ENCODE peak calls at places on chromosomes 12 and 14, in five cellular contexts. D, H, B, W and P are unnamed samples.

GRCh38 chr14:61109288-61109687 is 128.2 kb downstream of the SLC38A6 start:
- DNase-seq in H (no peak), D (no peak), B (no peak), W (no peak), P (no peak)

GRCh38 chr14:37591941-37592287 is 3.1 kb downstream of the FOXA1 start:
- DNase-seq in H (no peak), W (no peak), B (no peak), D (no peak), P (no peak)

GRCh38 chr14:104216457-104216856 is 78.1 kb downstream of the KIF26A start:
- DNase-seq in B (no peak), H (no peak), W (no peak), D (no peak), P (no peak)

GRCh38 chr12:107580750-107581529 is 104.7 kb upstream of the PWP1 start:
- DNase-seq in B (no peak), H (no peak), D (no peak), W (no peak), P (no peak)

GRCh38 chr14:34081126-34081575 is 130.3 kb upstream of the EGLN3 start:
- DNase-seq in W (no peak), B (peak), H (peak), D (no peak), P (no peak)

GRCh38 chr12:132904718-132905328 is 17.4 kb upstream of the CHFR start:
- DNase-seq in H (peak), B (peak), W (peak), D (peak), P (no peak)

GRCh38 chr12:130147875-130148596 is 14.2 kb upstream of the FZD10 start:
- DNase-seq in W (no peak), D (no peak), B (no peak), H (no peak), P (no peak)

GRCh38 chr12:48569946-48570345 is at the start of gene LALBA:
- DNase-seq in B (no peak), W (no peak), H (no peak), D (no peak), P (no peak)

GRCh38 chr14:98736701-98737338 is 535.2 kb downstream of the BCL11B start:
- DNase-seq in B (no peak), D (no peak), W (no peak), H (no peak), P (no peak)

GRCh38 chr12:92064420-92064819 is 81.2 kb downstream of the BTG1 start:
- DNase-seq in D (no peak), H (no peak), B (no peak), W (no peak), P (no peak)

GRCh38 chr12:131621701-131622421 is 89.0 kb upstream of the SFSWAP start:
- DNase-seq in H (no peak), B (no peak), W (no peak), D (no peak), P (no peak)

GRCh38 chr14:72692678-72693077 is 201.2 kb downstream of the DPF3 start:
- DNase-seq in B (peak), W (no peak), D (no peak), H (no peak), P (no peak)

GRCh38 chr14:103155013-103155412 is 31.8 kb downstream of the TNFAIP2 start:
- DNase-seq in B (no peak), W (no peak), D (no peak), H (peak), P (peak)

GRCh38 chr14:89241265-89241664 is 175.8 kb downstream of the FOXN3 start:
- DNase-seq in H (no peak), W (no peak), D (no peak), B (no peak), P (no peak)

GRCh38 chr12:54926246-54926645 is 58.3 kb downstream of the TESPA1 start:
- DNase-seq in W (no peak), D (no peak), H (no peak), B (no peak), P (no peak)

GRCh38 chr12:29088611-29089219 is 60.4 kb upstream of the FAR2 start:
- DNase-seq in D (no peak), B (peak), H (peak), W (peak), P (peak)

GRCh38 chr12:88017964-88018363 is 11.2 kb downstream of the C12orf50 start:
- DNase-seq in H (no peak), B (no peak), D (no peak), W (no peak), P (no peak)

GRCh38 chr12:121189061-121189886 is 20.7 kb upstream of the P2RX4 start:
- DNase-seq in D (no peak), W (peak), B (no peak), H (no peak), P (no peak)

GRCh38 chr12:98227162-98227561 is 288.2 kb upstream of the TMPO start:
- DNase-seq in W (peak), H (peak), B (no peak), D (no peak), P (peak)

GRCh38 chr14:69360438-69361108 is 37.5 kb downstream of the ERH start:
- DNase-seq in B (no peak), D (no peak), H (no peak), W (no peak), P (no peak)

GRCh38 chr12:105864916-105865315 is 273.8 kb downstream of the NUAK1 start:
- DNase-seq in H (no peak), D (no peak), B (no peak), W (no peak), P (no peak)

GRCh38 chr12:122392411-122392810 is 30.1 kb downstream of the CLIP1 start:
- DNase-seq in H (no peak), D (no peak), B (no peak), W (no peak), P (no peak)

GRCh38 chr14:105299654-105300541 is 903 bp downstream of the BRF1 start:
- DNase-seq in B (no peak), H (no peak), D (no peak), W (no peak), P (no peak)

GRCh38 chr14:102544745-102545460 is 35.3 kb upstream of the ANKRD9 start:
- DNase-seq in B (no peak), D (no peak), W (no peak), H (no peak), P (no peak)

GRCh38 chr14:64637735-64638473 is 66.3 kb upstream of the PLEKHG3 start:
- DNase-seq in H (peak), W (no peak), D (no peak), B (no peak), P (no peak)

GRCh38 chr14:81363746-81364400 is 36.3 kb downstream of the STON2 start:
- DNase-seq in H (peak), D (no peak), W (no peak), B (peak), P (peak)

GRCh38 chr12:94710933-94711332 is 60.6 kb upstream of the TMCC3 start:
- DNase-seq in H (peak), B (no peak), D (no peak), W (peak), P (no peak)

GRCh38 chr12:84698576-84699333 is 213.8 kb downstream of the SLC6A15 start:
- DNase-seq in D (no peak), H (no peak), B (no peak), W (no peak), P (no peak)

GRCh38 chr12:131379758-131380157 is 331.1 kb upstream of the SFSWAP start:
- DNase-seq in D (no peak), H (no peak), B (no peak), W (no peak), P (no peak)

GRCh38 chr14:21056520-21057163 is 980 bp upstream of the RNASE8 start:
- DNase-seq in W (no peak), D (no peak), H (peak), B (no peak), P (no peak)

GRCh38 chr12:99092100-99092851 is 447.2 kb downstream of the APAF1 start:
- DNase-seq in W (no peak), H (no peak), D (no peak), B (no peak), P (no peak)

GRCh38 chr12:96294831-96295230 is 100.7 kb downstream of the ELK3 start:
- DNase-seq in H (peak), D (no peak), W (no peak), B (peak), P (peak)

GRCh38 chr12:27952510-27952909 is 20.0 kb downstream of the PTHLH start:
- DNase-seq in D (no peak), W (no peak), B (no peak), H (no peak), P (no peak)

GRCh38 chr12:111351026-111351425 is 17.9 kb downstream of the PHETA1 start:
- DNase-seq in B (no peak), W (no peak), D (no peak), H (no peak), P (no peak)
- TF ChIP-seq CTCF in B (no peak), W (no peak), D (no peak), H (no peak), P (no peak)

DNA sequence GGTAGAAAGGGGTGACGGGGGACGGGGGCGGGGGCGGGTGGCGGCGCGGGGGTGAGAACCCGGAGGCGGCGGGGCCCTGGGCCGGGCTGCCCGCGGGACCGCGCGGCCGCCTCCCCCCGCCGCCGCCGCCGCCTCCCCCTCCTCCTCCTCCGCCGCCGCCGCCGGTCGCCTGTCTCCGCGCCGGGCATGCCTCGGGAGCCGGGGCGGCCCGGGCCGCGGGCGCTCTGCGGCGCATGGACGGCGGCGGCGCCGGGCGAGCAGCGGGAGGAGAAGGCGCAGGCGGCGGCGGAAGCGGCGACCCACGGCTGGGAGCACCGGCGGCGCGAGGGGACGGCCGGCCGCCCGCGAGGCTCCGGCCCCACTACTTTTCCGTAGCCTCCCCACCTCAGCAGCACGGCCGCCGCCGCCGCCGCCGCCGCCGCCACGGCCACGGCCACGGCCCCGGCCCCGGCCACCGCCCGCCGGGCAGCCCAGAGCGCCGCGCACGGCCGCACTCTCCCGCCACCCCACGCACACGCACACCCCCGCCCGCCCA is at the start of gene NPAS3:
- DNase-seq in B (no peak), W (no peak), H (no peak), D (no peak), P (no peak)
- H3K4me3 ChIP-seq in B (peak), W (no peak), H (peak), D (peak), P (peak)

DNA sequence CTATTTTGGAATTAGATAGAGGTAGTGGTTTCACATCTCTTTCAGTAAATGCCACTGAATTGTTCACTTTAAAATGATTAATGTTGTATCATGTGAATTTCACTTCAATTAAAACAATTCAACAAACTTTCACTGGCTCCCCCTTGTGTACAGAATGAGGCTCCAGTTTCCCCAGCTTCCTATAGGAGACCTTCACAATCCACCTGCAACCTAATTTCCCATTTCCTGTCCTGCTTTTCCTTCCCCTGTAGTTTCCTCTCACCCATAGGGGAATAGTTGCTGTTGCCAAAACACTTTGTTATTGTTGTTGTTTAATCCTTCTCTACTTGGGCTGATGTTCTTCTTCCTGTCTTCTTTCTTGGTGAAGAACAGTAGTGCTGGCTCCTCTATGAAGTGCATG is 59.8 kb downstream of the NPAS3 start:
- DNase-seq in B (peak), D (no peak), W (no peak), H (peak), P (peak)
- TF ChIP-seq CTCF in B (peak), D (peak), W (peak), H (peak), P (peak)

GRCh38 chr12:117361312-117361670 is at the start of gene NOS1:
- DNase-seq in H (no peak), B (no peak), W (no peak), D (no peak), P (no peak)
- H3K4me3 ChIP-seq in H (no peak), B (no peak), W (no peak), D (no peak), P (no peak)

DNA sequence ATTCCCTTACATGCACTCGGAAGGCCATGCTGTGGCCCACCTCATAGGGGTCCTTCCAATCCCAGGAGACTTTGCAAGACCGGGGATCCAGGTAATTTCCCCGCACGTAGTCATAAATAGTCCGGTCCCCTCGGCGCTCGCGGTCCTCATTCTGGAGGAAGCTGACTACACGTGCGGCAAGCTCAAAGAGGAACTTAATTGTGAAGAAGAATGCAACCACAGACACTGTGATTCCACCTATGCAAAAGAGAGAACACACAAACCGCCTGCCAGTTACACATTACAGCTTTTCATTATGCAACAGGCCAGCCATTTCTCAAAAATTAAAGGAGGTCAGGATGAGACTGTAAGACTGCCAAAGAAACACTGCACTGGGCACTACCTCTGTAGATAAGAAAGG is 28.4 kb downstream of the AREL1 start:
- DNase-seq in H (no peak), W (no peak), D (no peak), B (no peak), P (no peak)
- TF ChIP-seq CTCF in H (no peak), W (no peak), D (no peak), B (no peak), P (no peak)

GRCh38 chr14:76955575-76956252 is 72.8 kb downstream of the IRF2BPL start:
- DNase-seq in W (no peak), B (peak), D (no peak), H (peak), P (no peak)
- H3K4me3 ChIP-seq in W (peak), B (no peak), D (peak), H (no peak), P (no peak)